ENCODE peak calls at places on chromosome 3, in seven cellular contexts. Y, R, N, E, L, Q and M are unnamed samples.

GRCh38 chr3:160163259-160163878 is 61.9 kb upstream of the C3orf80 start:
- DNase-seq in R (no peak), Y (no peak), Q (no peak), N (peak), L (no peak), E (no peak), M (peak)

GRCh38 chr3:141412087-141412935 is 44.0 kb downstream of the ZBTB38 start:
- DNase-seq in Y (no peak), E (peak), R (no peak), N (peak), L (no peak), Q (no peak), M (peak)

GRCh38 chr3:73041537-73041936 is 19.9 kb upstream of the EBLN2 start:
- DNase-seq in L (no peak), R (no peak), N (no peak), E (peak), Y (no peak), Q (no peak), M (no peak)

GRCh38 chr3:44825264-44825925 is 36.3 kb upstream of the TMEM42 start:
- DNase-seq in Y (no peak), E (no peak), L (no peak), R (no peak), N (peak), Q (no peak), M (peak)

GRCh38 chr3:157086053-157086761 is 73.7 kb downstream of the CCNL1 start:
- DNase-seq in L (no peak), R (no peak), N (no peak), E (peak), Y (no peak), Q (no peak), M (no peak)

GRCh38 chr3:29583861-29584260 is 303.0 kb downstream of the RBMS3 start:
- DNase-seq in Y (no peak), E (no peak), R (no peak), N (peak), L (no peak), Q (no peak), M (no peak)

GRCh38 chr3:25246921-25247320 is 181.1 kb upstream of the RARB start:
- DNase-seq in E (no peak), Q (peak), N (no peak), R (peak), Y (no peak), L (no peak), M (no peak)

GRCh38 chr3:31624054-31624709 is 91.5 kb downstream of the STT3B start:
- DNase-seq in L (no peak), R (no peak), Y (no peak), N (no peak), E (no peak), Q (no peak), M (no peak)

GRCh38 chr3:174639970-174640369 is 219.2 kb upstream of the NAALADL2 start:
- DNase-seq in Y (no peak), R (no peak), Q (no peak), E (no peak), L (no peak), N (no peak), M (no peak)

GRCh38 chr3:13782501-13782900 is 97.4 kb downstream of the WNT7A start:
- DNase-seq in L (no peak), R (no peak), E (no peak), N (no peak), Q (no peak), Y (no peak), M (no peak)

GRCh38 chr3:128488636-128488994 is 4.4 kb downstream of the GATA2 start:
- DNase-seq in L (no peak), R (no peak), Y (no peak), E (no peak), N (no peak), Q (no peak), M (peak)

GRCh38 chr3:108416111-108416869 is 94.1 kb downstream of the MYH15 start:
- DNase-seq in Y (no peak), E (no peak), L (no peak), N (no peak), R (peak), Q (no peak), M (no peak)

GRCh38 chr3:71206305-71206704 is 377.2 kb downstream of the FOXP1 start:
- DNase-seq in N (no peak), Y (no peak), Q (no peak), R (no peak), L (no peak), E (no peak), M (no peak)

GRCh38 chr3:188633206-188633605 is 479.2 kb downstream of the LPP start:
- DNase-seq in R (no peak), E (no peak), L (no peak), Y (no peak), Q (no peak), N (peak), M (no peak)

GRCh38 chr3:99753268-99753975 is 64.2 kb upstream of the CMSS1 start:
- DNase-seq in E (no peak), R (peak), L (no peak), Y (no peak), N (peak), Q (peak), M (peak)

GRCh38 chr3:197493049-197493448 is 62.7 kb downstream of the BDH1 start:
- DNase-seq in R (no peak), Q (no peak), N (no peak), Y (no peak), L (no peak), E (no peak), M (no peak)

GRCh38 chr3:149625795-149626194 is 32.0 kb downstream of the WWTR1 start:
- DNase-seq in R (peak), N (no peak), L (no peak), Y (no peak), Q (no peak), E (no peak), M (no peak)

GRCh38 chr3:53834429-53835095 is 11.7 kb downstream of the CHDH start:
- DNase-seq in E (no peak), R (no peak), L (no peak), N (no peak), Q (no peak), Y (no peak), M (no peak)

GRCh38 chr3:11014253-11014652 is 21.7 kb downstream of the SLC6A1 start:
- DNase-seq in R (no peak), Q (no peak), E (no peak), Y (no peak), L (no peak), N (no peak), M (no peak)

GRCh38 chr3:55601366-55602080 is 114.4 kb upstream of the WNT5A start:
- DNase-seq in Y (no peak), E (no peak), Q (no peak), L (no peak), R (no peak), N (no peak), M (no peak)

GRCh38 chr3:79361748-79362378 is 405.9 kb downstream of the ROBO1 start:
- DNase-seq in R (peak), L (no peak), E (no peak), Y (no peak), N (peak), Q (no peak), M (peak)

GRCh38 chr3:106425021-106425420 is 556.2 kb upstream of the CBLB start:
- DNase-seq in N (peak), E (no peak), L (no peak), Y (no peak), Q (no peak), R (no peak), M (peak)

GRCh38 chr3:154310840-154311239 is 13.4 kb downstream of the DHX36 start:
- DNase-seq in L (no peak), Q (no peak), R (no peak), N (peak), E (no peak), Y (no peak), M (peak)

GRCh38 chr3:99410789-99411311 is 227.5 kb upstream of the COL8A1 start:
- DNase-seq in Y (no peak), E (no peak), Q (no peak), L (no peak), R (peak), N (peak), M (peak)

GRCh38 chr3:52682016-52682415 is 3.7 kb downstream of the PBRM1 start:
- DNase-seq in R (peak), Q (no peak), L (peak), E (no peak), Y (no peak), N (peak), M (peak)

GRCh38 chr3:47991341-47991740 is 24.9 kb downstream of the MAP4 start:
- DNase-seq in Q (no peak), L (no peak), N (no peak), E (no peak), R (no peak), Y (no peak), M (no peak)

GRCh38 chr3:113947372-113948014 is at the start of gene ZDHHC23:
- DNase-seq in L (peak), E (peak), Q (peak), Y (no peak), R (peak), N (peak), M (peak)

GRCh38 chr3:14474363-14475081 is 65.6 kb downstream of the GRIP2 start:
- DNase-seq in L (no peak), Q (no peak), E (no peak), Y (no peak), R (no peak), N (peak), M (no peak)

GRCh38 chr3:171311784-171312183 is 148.4 kb downstream of the TNIK start:
- DNase-seq in N (no peak), L (no peak), Y (no peak), R (no peak), E (no peak), Q (no peak), M (no peak)

GRCh38 chr3:184737063-184737462 is 25.2 kb upstream of the MAGEF1 start:
- DNase-seq in R (no peak), E (no peak), Y (no peak), Q (no peak), N (no peak), L (no peak), M (no peak)

GRCh38 chr3:184241447-184242296 is 7.1 kb downstream of the ALG3 start:
- DNase-seq in Q (peak), Y (no peak), L (no peak), R (no peak), N (peak), E (peak), M (no peak)

GRCh38 chr3:194569252-194569651 is 64.0 kb downstream of the TMEM44 start:
- DNase-seq in Y (no peak), Q (no peak), L (no peak), R (no peak), N (no peak), E (no peak), M (no peak)

GRCh38 chr3:64667887-64668581 is 19.8 kb downstream of the ADAMTS9 start:
- DNase-seq in Q (no peak), R (no peak), E (peak), Y (no peak), N (no peak), L (no peak), M (no peak)

GRCh38 chr3:39241502-39241901 is 38.3 kb downstream of the CX3CR1 start:
- DNase-seq in L (no peak), N (no peak), R (no peak), E (no peak), Q (no peak), Y (no peak), M (no peak)